ENCODE peak calls at places on chromosome 11, in five cellular contexts. V, K, R, X and E are unnamed samples.

GRCh38 chr11:105297463-105297862 is 157.9 kb upstream of the CARD18 start:
- DNase-seq in V (no peak), K (peak; percentile 43), R (no peak), X (no peak), E (peak; percentile 27)

GRCh38 chr11:79404325-79404724 is 36.5 kb downstream of the TENM4 start:
- DNase-seq in V (no peak), K (no peak), R (no peak), X (no peak), E (no peak)

GRCh38 chr11:27830206-27830605 is 130.0 kb upstream of the BDNF start:
- DNase-seq in V (no peak), K (no peak), R (no peak), X (no peak), E (no peak)

GRCh38 chr11:43557553-43558031 is 122.9 kb upstream of the HSD17B12 start:
- DNase-seq in V (no peak), K (no peak), R (no peak), X (no peak), E (no peak)

GRCh38 chr11:15229069-15229468 is 114.3 kb downstream of the INSC start:
- DNase-seq in V (no peak), K (peak; percentile 22), R (no peak), X (no peak), E (peak; percentile 34)

GRCh38 chr11:46253258-46254134 is 24.0 kb upstream of the CREB3L1 start:
- DNase-seq in V (no peak), K (no peak), R (no peak), X (no peak), E (no peak)

GRCh38 chr11:10377182-10377581 is 72.3 kb downstream of the ADM start:
- DNase-seq in V (no peak), K (no peak), R (no peak), X (no peak), E (no peak)

GRCh38 chr11:65274734-65275682 is 13.2 kb downstream of the POLA2 start:
- DNase-seq in V (no peak), K (peak; percentile 84), R (peak; percentile 83), X (peak; percentile 80), E (peak; percentile 86)

GRCh38 chr11:100753562-100753961 is 66.5 kb downstream of the ARHGAP42 start:
- DNase-seq in V (no peak), K (no peak), R (no peak), X (no peak), E (no peak)